ENCODE peak calls at places on chromosomes 12 and 14, in nine cellular contexts. One of them, this sample, is unnamed. For H3K4me1, the result is how much of the 10 kb centered on the place peaks cover.

GRCh38 chr14:67357583-67358354 is 1.8 kb downstream of the ATP6V1D start:
- DNase-seq in neural progenitor cell: no peak
- DNase-seq in ascending aorta: no peak
- DNase-seq in pancreas: no peak
- DNase-seq in mucosa of descending colon: no peak
- DNase-seq in keratinocyte: no peak
- DNase-seq in fibroblast of lung: no peak
- DNase-seq in NT2/D1: no peak
- DNase-seq in left ventricle myocardium inferior: no peak
- DNase-seq in this sample: no peak

GRCh38 chr12:43347026-43347425 is 205.0 kb downstream of the ADAMTS20 start:
- DNase-seq in mucosa of descending colon: no peak
- DNase-seq in keratinocyte: no peak
- DNase-seq in fibroblast of lung: no peak
- DNase-seq in neural progenitor cell: no peak
- DNase-seq in ascending aorta: no peak
- DNase-seq in pancreas: no peak
- DNase-seq in NT2/D1: no peak
- DNase-seq in left ventricle myocardium inferior: no peak
- DNase-seq in this sample: no peak

GRCh38 chr12:27193854-27194544 is 50.1 kb upstream of the STK38L start:
- DNase-seq in neural progenitor cell: no peak
- DNase-seq in fibroblast of lung: peak
- DNase-seq in pancreas: no peak
- DNase-seq in mucosa of descending colon: no peak
- DNase-seq in ascending aorta: peak
- DNase-seq in keratinocyte: no peak
- DNase-seq in NT2/D1: no peak
- DNase-seq in left ventricle myocardium inferior: peak
- DNase-seq in this sample: peak

GRCh38 chr12:79296871-79297270 is 393.9 kb downstream of the PAWR start:
- DNase-seq in NT2/D1: no peak
- DNase-seq in ascending aorta: no peak
- DNase-seq in left ventricle myocardium inferior: no peak
- DNase-seq in fibroblast of lung: no peak
- DNase-seq in pancreas: no peak
- DNase-seq in keratinocyte: no peak
- DNase-seq in neural progenitor cell: no peak
- DNase-seq in mucosa of descending colon: no peak
- DNase-seq in this sample: no peak

GRCh38 chr14:64232095-64232830 is 61.9 kb downstream of the ESR2 start:
- DNase-seq in left ventricle myocardium inferior: no peak
- DNase-seq in fibroblast of lung: peak
- DNase-seq in pancreas: no peak
- DNase-seq in neural progenitor cell: no peak
- DNase-seq in keratinocyte: no peak
- DNase-seq in mucosa of descending colon: no peak
- DNase-seq in ascending aorta: no peak
- DNase-seq in NT2/D1: no peak
- DNase-seq in this sample: peak

GRCh38 chr12:19963972-19964371 is 404.4 kb upstream of the PDE3A start:
- DNase-seq in keratinocyte: no peak
- DNase-seq in ascending aorta: no peak
- DNase-seq in mucosa of descending colon: no peak
- DNase-seq in NT2/D1: no peak
- DNase-seq in pancreas: no peak
- DNase-seq in neural progenitor cell: no peak
- DNase-seq in left ventricle myocardium inferior: no peak
- DNase-seq in fibroblast of lung: no peak
- DNase-seq in this sample: no peak

GRCh38 chr12:71223139-71223538 is 65.3 kb upstream of the TSPAN8 start:
- DNase-seq in left ventricle myocardium inferior: no peak
- DNase-seq in mucosa of descending colon: no peak
- DNase-seq in fibroblast of lung: no peak
- DNase-seq in pancreas: no peak
- DNase-seq in keratinocyte: no peak
- DNase-seq in NT2/D1: no peak
- DNase-seq in neural progenitor cell: no peak
- DNase-seq in ascending aorta: no peak
- DNase-seq in this sample: peak

GRCh38 chr12:6829532-6830220 is 1.5 kb downstream of the P3H3 start:
- DNase-seq in neural progenitor cell: peak
- DNase-seq in ascending aorta: no peak
- DNase-seq in keratinocyte: no peak
- DNase-seq in mucosa of descending colon: no peak
- DNase-seq in left ventricle myocardium inferior: no peak
- DNase-seq in pancreas: no peak
- DNase-seq in fibroblast of lung: no peak
- DNase-seq in NT2/D1: no peak
- DNase-seq in this sample: no peak

GRCh38 chr12:82950362-82950761 is 263.7 kb downstream of the TMTC2 start:
- DNase-seq in fibroblast of lung: no peak
- DNase-seq in NT2/D1: no peak
- DNase-seq in mucosa of descending colon: no peak
- DNase-seq in ascending aorta: no peak
- DNase-seq in left ventricle myocardium inferior: no peak
- DNase-seq in keratinocyte: no peak
- DNase-seq in pancreas: no peak
- DNase-seq in neural progenitor cell: no peak
- DNase-seq in this sample: no peak

GRCh38 chr12:104136577-104136976 is 1.4 kb downstream of the NFYB start:
- DNase-seq in pancreas: no peak
- DNase-seq in ascending aorta: no peak
- DNase-seq in fibroblast of lung: peak
- DNase-seq in NT2/D1: no peak
- DNase-seq in keratinocyte: no peak
- DNase-seq in neural progenitor cell: no peak
- DNase-seq in left ventricle myocardium inferior: no peak
- DNase-seq in mucosa of descending colon: no peak
- DNase-seq in this sample: no peak

GRCh38 chr14:68249534-68250517 is 430.2 kb downstream of the RAD51B start:
- DNase-seq in fibroblast of lung: peak
- DNase-seq in pancreas: no peak
- DNase-seq in NT2/D1: no peak
- DNase-seq in mucosa of descending colon: no peak
- DNase-seq in neural progenitor cell: no peak
- DNase-seq in keratinocyte: no peak
- DNase-seq in left ventricle myocardium inferior: no peak
- DNase-seq in ascending aorta: no peak
- DNase-seq in this sample: peak

GRCh38 chr12:112466011-112466422 is 47.3 kb downstream of the PTPN11 start:
- DNase-seq in neural progenitor cell: no peak
- DNase-seq in NT2/D1: no peak
- DNase-seq in left ventricle myocardium inferior: no peak
- DNase-seq in fibroblast of lung: no peak
- DNase-seq in keratinocyte: no peak
- DNase-seq in mucosa of descending colon: peak
- DNase-seq in ascending aorta: no peak
- DNase-seq in pancreas: no peak
- DNase-seq in this sample: no peak

GRCh38 chr12:12600659-12601058 is 11.0 kb upstream of the CREBL2 start:
- DNase-seq in fibroblast of lung: no peak
- DNase-seq in left ventricle myocardium inferior: no peak
- DNase-seq in ascending aorta: no peak
- DNase-seq in neural progenitor cell: no peak
- DNase-seq in mucosa of descending colon: no peak
- DNase-seq in keratinocyte: no peak
- DNase-seq in pancreas: no peak
- DNase-seq in NT2/D1: no peak
- DNase-seq in this sample: no peak

GRCh38 chr14:22432348-22432976 is 156.6 kb downstream of the DAD1 start:
- DNase-seq in NT2/D1: no peak
- DNase-seq in left ventricle myocardium inferior: no peak
- DNase-seq in neural progenitor cell: no peak
- DNase-seq in keratinocyte: peak
- DNase-seq in fibroblast of lung: peak
- DNase-seq in mucosa of descending colon: peak
- DNase-seq in ascending aorta: no peak
- DNase-seq in pancreas: peak
- DNase-seq in this sample: peak

GRCh38 chr12:34401659-34402227 is 379.4 kb downstream of the ALG10 start:
- DNase-seq in NT2/D1: no peak
- DNase-seq in neural progenitor cell: no peak
- DNase-seq in fibroblast of lung: no peak
- DNase-seq in pancreas: peak
- DNase-seq in ascending aorta: no peak
- DNase-seq in keratinocyte: no peak
- DNase-seq in mucosa of descending colon: no peak
- DNase-seq in left ventricle myocardium inferior: peak
- DNase-seq in this sample: peak

GRCh38 chr14:104778694-104779331 is 16.7 kb downstream of the AKT1 start:
- DNase-seq in fibroblast of lung: no peak
- DNase-seq in ascending aorta: no peak
- DNase-seq in NT2/D1: no peak
- DNase-seq in mucosa of descending colon: no peak
- DNase-seq in neural progenitor cell: no peak
- DNase-seq in pancreas: no peak
- DNase-seq in left ventricle myocardium inferior: no peak
- DNase-seq in keratinocyte: no peak
- DNase-seq in this sample: no peak

GRCh38 chr12:116441292-116441691 is 117.9 kb upstream of the MAP1LC3B2 start:
- DNase-seq in keratinocyte: no peak
- DNase-seq in fibroblast of lung: no peak
- DNase-seq in mucosa of descending colon: no peak
- DNase-seq in ascending aorta: no peak
- DNase-seq in pancreas: no peak
- DNase-seq in left ventricle myocardium inferior: no peak
- DNase-seq in NT2/D1: no peak
- DNase-seq in neural progenitor cell: no peak
- DNase-seq in this sample: no peak

GRCh38 chr14:32104803-32105202 is 27.7 kb downstream of the ARHGAP5 start:
- DNase-seq in fibroblast of lung: no peak
- DNase-seq in neural progenitor cell: no peak
- DNase-seq in ascending aorta: no peak
- DNase-seq in NT2/D1: no peak
- DNase-seq in mucosa of descending colon: no peak
- DNase-seq in left ventricle myocardium inferior: no peak
- DNase-seq in pancreas: no peak
- DNase-seq in keratinocyte: no peak
- DNase-seq in this sample: no peak

GRCh38 chr12:120536064-120536791 is 2.1 kb downstream of the RNF10 start:
- DNase-seq in keratinocyte: no peak
- DNase-seq in fibroblast of lung: no peak
- DNase-seq in ascending aorta: no peak
- DNase-seq in left ventricle myocardium inferior: no peak
- DNase-seq in neural progenitor cell: no peak
- DNase-seq in pancreas: no peak
- DNase-seq in mucosa of descending colon: peak
- DNase-seq in NT2/D1: no peak
- DNase-seq in this sample: no peak
- H3K4me1 ChIP-seq in keratinocyte: under half
- H3K4me1 ChIP-seq in fibroblast of lung: under half
- H3K4me1 ChIP-seq in ascending aorta: under half
- H3K4me1 ChIP-seq in left ventricle myocardium inferior: half or more
- H3K4me1 ChIP-seq in neural progenitor cell: under half
- H3K4me1 ChIP-seq in pancreas: under half
- H3K4me1 ChIP-seq in mucosa of descending colon: half or more
- H3K4me1 ChIP-seq in NT2/D1: under half
- H3K4me1 ChIP-seq in this sample: under half

GRCh38 chr12:46386360-46386867 is 13.8 kb upstream of the SLC38A2 start:
- DNase-seq in left ventricle myocardium inferior: no peak
- DNase-seq in mucosa of descending colon: no peak
- DNase-seq in fibroblast of lung: peak
- DNase-seq in neural progenitor cell: no peak
- DNase-seq in ascending aorta: no peak
- DNase-seq in NT2/D1: no peak
- DNase-seq in keratinocyte: no peak
- DNase-seq in pancreas: no peak
- DNase-seq in this sample: peak
- H3K4me1 ChIP-seq in left ventricle myocardium inferior: half or more
- H3K4me1 ChIP-seq in mucosa of descending colon: under half
- H3K4me1 ChIP-seq in fibroblast of lung: under half
- H3K4me1 ChIP-seq in neural progenitor cell: under half
- H3K4me1 ChIP-seq in ascending aorta: under half
- H3K4me1 ChIP-seq in NT2/D1: under half
- H3K4me1 ChIP-seq in keratinocyte: half or more
- H3K4me1 ChIP-seq in pancreas: under half
- H3K4me1 ChIP-seq in this sample: under half

GRCh38 chr14:69658664-69659261 is 47.4 kb downstream of the SUSD6 start:
- DNase-seq in ascending aorta: no peak
- DNase-seq in NT2/D1: no peak
- DNase-seq in left ventricle myocardium inferior: no peak
- DNase-seq in fibroblast of lung: no peak
- DNase-seq in pancreas: no peak
- DNase-seq in neural progenitor cell: no peak
- DNase-seq in keratinocyte: no peak
- DNase-seq in mucosa of descending colon: no peak
- DNase-seq in this sample: no peak

GRCh38 chr14:69661194-69661537 is 49.8 kb downstream of the SUSD6 start:
- DNase-seq in left ventricle myocardium inferior: no peak
- DNase-seq in mucosa of descending colon: no peak
- DNase-seq in NT2/D1: no peak
- DNase-seq in pancreas: no peak
- DNase-seq in keratinocyte: no peak
- DNase-seq in neural progenitor cell: no peak
- DNase-seq in fibroblast of lung: no peak
- DNase-seq in ascending aorta: no peak
- DNase-seq in this sample: no peak

GRCh38 chr14:69660344-69661193 is 49.2 kb downstream of the SUSD6 start:
- DNase-seq in fibroblast of lung: no peak
- DNase-seq in neural progenitor cell: no peak
- DNase-seq in left ventricle myocardium inferior: no peak
- DNase-seq in NT2/D1: no peak
- DNase-seq in pancreas: no peak
- DNase-seq in keratinocyte: no peak
- DNase-seq in ascending aorta: no peak
- DNase-seq in mucosa of descending colon: no peak
- DNase-seq in this sample: no peak

GRCh38 chr14:69654109-69654508 is 42.7 kb downstream of the SUSD6 start:
- DNase-seq in left ventricle myocardium inferior: no peak
- DNase-seq in pancreas: no peak
- DNase-seq in mucosa of descending colon: peak
- DNase-seq in NT2/D1: no peak
- DNase-seq in fibroblast of lung: no peak
- DNase-seq in neural progenitor cell: no peak
- DNase-seq in ascending aorta: no peak
- DNase-seq in keratinocyte: no peak
- DNase-seq in this sample: no peak

GRCh38 chr14:69657961-69658360 is 46.6 kb downstream of the SUSD6 start:
- DNase-seq in neural progenitor cell: no peak
- DNase-seq in mucosa of descending colon: peak
- DNase-seq in pancreas: peak
- DNase-seq in ascending aorta: no peak
- DNase-seq in NT2/D1: no peak
- DNase-seq in keratinocyte: peak
- DNase-seq in left ventricle myocardium inferior: no peak
- DNase-seq in fibroblast of lung: peak
- DNase-seq in this sample: no peak
- H3K4me1 ChIP-seq in neural progenitor cell: under half
- H3K4me1 ChIP-seq in mucosa of descending colon: under half
- H3K4me1 ChIP-seq in pancreas: half or more
- H3K4me1 ChIP-seq in ascending aorta: under half
- H3K4me1 ChIP-seq in NT2/D1: under half
- H3K4me1 ChIP-seq in keratinocyte: under half
- H3K4me1 ChIP-seq in left ventricle myocardium inferior: half or more
- H3K4me1 ChIP-seq in fibroblast of lung: under half
- H3K4me1 ChIP-seq in this sample: under half

DNA sequence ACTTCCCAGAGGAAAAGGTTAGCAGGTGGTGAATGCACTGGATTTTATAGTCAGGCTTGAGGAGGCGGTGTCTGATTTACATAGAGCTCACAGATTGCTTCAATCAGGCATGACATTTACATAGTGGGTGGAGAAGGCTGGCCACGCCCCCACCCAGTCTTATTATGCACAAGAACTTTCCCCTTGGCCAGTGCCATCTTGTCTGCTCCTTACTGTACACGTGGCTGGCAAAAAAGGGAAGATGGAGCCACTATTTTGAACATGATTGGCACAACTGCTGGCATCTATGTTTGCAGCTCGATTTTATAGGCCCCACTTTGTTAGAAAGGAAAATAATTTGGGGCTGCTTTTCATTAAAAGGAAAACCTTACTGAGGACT is 10.9 kb upstream of the LGMN start:
- DNase-seq in NT2/D1: no peak
- DNase-seq in mucosa of descending colon: peak
- DNase-seq in keratinocyte: no peak
- DNase-seq in neural progenitor cell: peak
- DNase-seq in pancreas: no peak
- DNase-seq in fibroblast of lung: no peak
- DNase-seq in ascending aorta: no peak
- DNase-seq in left ventricle myocardium inferior: no peak
- DNase-seq in this sample: peak
- H3K4me1 ChIP-seq in NT2/D1: under half
- H3K4me1 ChIP-seq in mucosa of descending colon: under half
- H3K4me1 ChIP-seq in keratinocyte: under half
- H3K4me1 ChIP-seq in neural progenitor cell: under half
- H3K4me1 ChIP-seq in pancreas: under half
- H3K4me1 ChIP-seq in fibroblast of lung: under half
- H3K4me1 ChIP-seq in ascending aorta: under half
- H3K4me1 ChIP-seq in left ventricle myocardium inferior: under half
- H3K4me1 ChIP-seq in this sample: under half

This sample was measured in SJCRH30.